ENCODE peak calls at places on chromosomes 6 and 20, in six cellular contexts. E, Z, P, V, Q and S are unnamed samples.

GRCh38 chr20:25233016-25233772 is 14.7 kb upstream of the PYGB start:
- DNase-seq in Z (no peak), Q (peak; percentile 74), E (no peak), V (no peak), P (peak; percentile 89), S (peak; percentile 92)

GRCh38 chr6:126337323-126337722 is 2.6 kb upstream of the CENPW start:
- DNase-seq in V (no peak), Q (no peak), P (no peak), E (peak; percentile 68), Z (no peak), S (no peak)

GRCh38 chr6:53492860-53493634 is 51.9 kb downstream of the GCLC start:
- DNase-seq in V (peak; percentile 13), P (no peak), E (no peak), Z (no peak), Q (peak; percentile 37), S (no peak)

GRCh38 chr6:6901205-6901719 is 206.5 kb upstream of the RREB1 start:
- DNase-seq in Q (no peak), V (no peak), P (no peak), Z (no peak), E (no peak), S (no peak)

GRCh38 chr6:15249371-15250019 is 3.6 kb downstream of the JARID2 start:
- DNase-seq in Q (no peak), Z (no peak), E (no peak), V (no peak), P (no peak), S (peak; percentile 30)

GRCh38 chr6:72819609-72820008 is 197.7 kb downstream of the KCNQ5 start:
- DNase-seq in P (no peak), Z (no peak), Q (no peak), E (no peak), V (no peak), S (no peak)

GRCh38 chr6:84065718-84066290 is 32.2 kb downstream of the MRAP2 start:
- DNase-seq in E (peak; percentile 21), Q (peak; percentile 62), V (no peak), Z (no peak), P (no peak), S (no peak)

GRCh38 chr6:8229913-8230312 is 127.6 kb upstream of the EEF1E1 start:
- DNase-seq in P (no peak), Q (no peak), V (no peak), E (no peak), Z (no peak), S (no peak)

GRCh38 chr20:24470782-24471582 is 1.6 kb downstream of the SYNDIG1 start:
- DNase-seq in E (no peak), Q (no peak), V (no peak), Z (no peak), P (no peak), S (no peak)

GRCh38 chr6:161341638-161342037 is 67.8 kb upstream of the AGPAT4 start:
- DNase-seq in E (no peak), P (no peak), Q (no peak), V (no peak), Z (no peak), S (no peak)

GRCh38 chr20:31595654-31596411 is 9.3 kb upstream of the ID1 start:
- DNase-seq in V (no peak), P (no peak), E (peak; percentile 97), Z (no peak), Q (no peak), S (peak; percentile 86)

GRCh38 chr6:31769684-31770371 is 7.3 kb downstream of the VWA7 start:
- DNase-seq in Q (peak; percentile 31), P (peak; percentile 88), Z (peak; percentile 72), E (no peak), V (peak; percentile 76), S (peak; percentile 87)

GRCh38 chr6:156658186-156658585 is 119.0 kb upstream of the ARID1B start:
- DNase-seq in E (peak; percentile 34), P (no peak), V (no peak), Q (no peak), Z (no peak), S (no peak)

GRCh38 chr6:31114540-31114876 is at the start of gene PSORS1C1:
- DNase-seq in V (no peak), P (no peak), Q (no peak), E (peak; percentile 95), Z (no peak), S (peak; percentile 70)

GRCh38 chr6:111087106-111087835 is at the start of gene SLC16A10:
- DNase-seq in V (peak; percentile 83), E (no peak), P (peak; percentile 94), Z (peak; percentile 71), Q (peak; percentile 72), S (peak; percentile 73)